ENCODE peak calls at places on chromosomes 11 and 22, in four cellular contexts. F is stimulated activated CD4-positive, alpha-beta T cell treated with anti-CD3 and anti-CD28 coated beads, Interleukin-15, amount 100 ng/mL, for 1 hour; E is ureter; I is activated CD4-positive, CD25-positive, alpha-beta regulatory T cell treated with anti-CD3 and anti-CD28 coated beads, Interleukin-2, amount 50 U/mL, for 16 hours. Y is an unnamed sample.

GRCh38 chr22:49072996-49073645 is 754.6 kb downstream of the BRD1 start:
- DNase-seq in I (no peak), E (no peak), F (no peak), Y (no peak)

GRCh38 chr11:134950692-134951304 is 538.8 kb upstream of the B3GAT1 start:
- DNase-seq in I (no peak), E (no peak), F (no peak), Y (no peak)

GRCh38 chr11:3109921-3110706 is 52.9 kb upstream of the CARS1 start:
- DNase-seq in F (no peak), I (no peak), E (no peak), Y (peak; percentile 75)

GRCh38 chr22:39290724-39291161 is 28.7 kb downstream of the RPL3 start:
- DNase-seq in E (no peak), F (no peak), I (no peak), Y (no peak)

GRCh38 chr11:118791961-118792578 is 1.1 kb upstream of the DDX6 start:
- DNase-seq in F (no peak), I (no peak), E (peak; percentile 66), Y (peak; percentile 14)

GRCh38 chr11:7936615-7937014 is 4.9 kb downstream of the OR10A3 start:
- DNase-seq in I (no peak), E (peak; percentile 86), F (no peak), Y (no peak)

GRCh38 chr11:134665571-134666268 is 253.7 kb upstream of the B3GAT1 start:
- DNase-seq in E (peak; percentile 19), I (no peak), F (no peak), Y (no peak)

GRCh38 chr11:3947084-3947483 is 91.6 kb downstream of the STIM1 start:
- DNase-seq in E (peak; percentile 48), I (peak; percentile 10), F (peak; percentile 11), Y (no peak)

GRCh38 chr11:64156235-64157011 is 9.5 kb downstream of the MACROD1 start:
- DNase-seq in E (no peak), F (no peak), I (no peak), Y (no peak)

Y was measured in HEK293T.